ENCODE peak calls at places on chromosomes 5 and 9, in nine cellular contexts. D, N, Z, S, B, G, J, Q and W are unnamed samples.

GRCh38 chr5:15852217-15852616 is 327.4 kb downstream of the MARCHF11 start:
- DNase-seq in D (no peak), N (no peak), Z (no peak), S (no peak), B (no peak), G (no peak), J (no peak), Q (no peak), W (no peak)

GRCh38 chr9:110257097-110257955 is 1.0 kb upstream of the TXN start:
- DNase-seq in D (no peak), N (peak), Z (peak), S (no peak), B (peak), G (peak), J (no peak), Q (peak), W (peak)

GRCh38 chr9:129994947-129995346 is 48.0 kb downstream of the FNBP1 start:
- DNase-seq in D (no peak), N (no peak), Z (no peak), S (no peak), B (no peak), G (no peak), J (no peak), Q (no peak), W (no peak)

GRCh38 chr9:89978185-89978584 is 373.4 kb downstream of the GADD45G start:
- DNase-seq in D (peak), N (no peak), Z (no peak), S (no peak), B (no peak), G (no peak), J (no peak), Q (no peak), W (no peak)

GRCh38 chr5:82045526-82046267 is 73.9 kb downstream of the ATG10 start:
- DNase-seq in D (no peak), N (no peak), Z (no peak), S (no peak), B (peak), G (no peak), J (no peak), Q (no peak), W (no peak)

GRCh38 chr9:27338527-27338903 is 41.6 kb upstream of the EQTN start:
- DNase-seq in D (no peak), N (no peak), Z (no peak), S (no peak), B (no peak), G (no peak), J (no peak), Q (no peak), W (no peak)

GRCh38 chr9:129446828-129447550 is 173.9 kb downstream of the C9orf50 start:
- DNase-seq in D (no peak), N (no peak), Z (no peak), S (no peak), B (no peak), G (no peak), J (peak), Q (no peak), W (no peak)

GRCh38 chr5:16271851-16272250 is 92.3 kb upstream of the MARCHF11 start:
- DNase-seq in D (peak), N (no peak), Z (no peak), S (no peak), B (no peak), G (no peak), J (no peak), Q (no peak), W (no peak)

GRCh38 chr9:123883634-123884033 is 46.3 kb downstream of the DENND1A start:
- DNase-seq in D (no peak), N (no peak), Z (no peak), S (no peak), B (peak), G (no peak), J (no peak), Q (no peak), W (no peak)

GRCh38 chr9:81619353-81620008 is 69.9 kb downstream of the TLE1 start:
- DNase-seq in D (no peak), N (no peak), Z (no peak), S (no peak), B (peak), G (no peak), J (no peak), Q (no peak), W (peak)
- TF ChIP-seq CTCF in D (no peak), N (no peak), Z (no peak), S (no peak), B (no peak), G (no peak), J (no peak), Q (no peak), W (no peak)

GRCh38 chr5:135030691-135031145 is 3.3 kb downstream of the PITX1 start:
- DNase-seq in D (no peak), N (no peak), Z (no peak), S (no peak), B (no peak), G (no peak), J (no peak), Q (no peak), W (no peak)
- H3K4me3 ChIP-seq in D (no peak), N (no peak), Z (peak), S (peak), B (no peak), G (peak), J (peak), Q (peak), W (peak)

GRCh38 chr5:5080790-5081189 is 59.3 kb upstream of the ADAMTS16 start:
- DNase-seq in D (no peak), N (no peak), Z (no peak), S (no peak), B (no peak), G (no peak), J (no peak), Q (no peak), W (no peak)

GRCh38 chr5:5079871-5080270 is 60.3 kb upstream of the ADAMTS16 start:
- DNase-seq in D (no peak), N (no peak), Z (no peak), S (no peak), B (no peak), G (no peak), J (no peak), Q (no peak), W (no peak)

GRCh38 chr5:5077236-5077635 is 62.9 kb upstream of the ADAMTS16 start:
- DNase-seq in D (no peak), N (no peak), Z (no peak), S (no peak), B (no peak), G (no peak), J (no peak), Q (no peak), W (no peak)

GRCh38 chr5:5078009-5078897 is 61.9 kb upstream of the ADAMTS16 start:
- DNase-seq in D (no peak), N (no peak), Z (no peak), S (no peak), B (no peak), G (no peak), J (no peak), Q (no peak), W (no peak)
- TF ChIP-seq CTCF in D (no peak), N (no peak), Z (no peak), S (no peak), B (no peak), G (no peak), J (no peak), Q (no peak), W (no peak)

GRCh38 chr9:116689633-116690032 is 2.5 kb downstream of the TRIM32 start:
- DNase-seq in D (no peak), N (no peak), Z (no peak), S (no peak), B (no peak), G (no peak), J (no peak), Q (no peak), W (no peak)
- H3K4me3 ChIP-seq in D (no peak), N (no peak), Z (no peak), S (peak), B (no peak), G (no peak), J (no peak), Q (no peak), W (no peak)

GRCh38 chr9:91740713-91741112 is 209.3 kb downstream of the ROR2 start:
- DNase-seq in D (no peak), N (peak), Z (no peak), S (peak), B (peak), G (no peak), J (no peak), Q (peak), W (no peak)
- TF ChIP-seq CTCF in D (no peak), N (peak), Z (no peak), S (peak), B (peak), G (no peak), J (no peak), Q (peak), W (no peak)

DNA sequence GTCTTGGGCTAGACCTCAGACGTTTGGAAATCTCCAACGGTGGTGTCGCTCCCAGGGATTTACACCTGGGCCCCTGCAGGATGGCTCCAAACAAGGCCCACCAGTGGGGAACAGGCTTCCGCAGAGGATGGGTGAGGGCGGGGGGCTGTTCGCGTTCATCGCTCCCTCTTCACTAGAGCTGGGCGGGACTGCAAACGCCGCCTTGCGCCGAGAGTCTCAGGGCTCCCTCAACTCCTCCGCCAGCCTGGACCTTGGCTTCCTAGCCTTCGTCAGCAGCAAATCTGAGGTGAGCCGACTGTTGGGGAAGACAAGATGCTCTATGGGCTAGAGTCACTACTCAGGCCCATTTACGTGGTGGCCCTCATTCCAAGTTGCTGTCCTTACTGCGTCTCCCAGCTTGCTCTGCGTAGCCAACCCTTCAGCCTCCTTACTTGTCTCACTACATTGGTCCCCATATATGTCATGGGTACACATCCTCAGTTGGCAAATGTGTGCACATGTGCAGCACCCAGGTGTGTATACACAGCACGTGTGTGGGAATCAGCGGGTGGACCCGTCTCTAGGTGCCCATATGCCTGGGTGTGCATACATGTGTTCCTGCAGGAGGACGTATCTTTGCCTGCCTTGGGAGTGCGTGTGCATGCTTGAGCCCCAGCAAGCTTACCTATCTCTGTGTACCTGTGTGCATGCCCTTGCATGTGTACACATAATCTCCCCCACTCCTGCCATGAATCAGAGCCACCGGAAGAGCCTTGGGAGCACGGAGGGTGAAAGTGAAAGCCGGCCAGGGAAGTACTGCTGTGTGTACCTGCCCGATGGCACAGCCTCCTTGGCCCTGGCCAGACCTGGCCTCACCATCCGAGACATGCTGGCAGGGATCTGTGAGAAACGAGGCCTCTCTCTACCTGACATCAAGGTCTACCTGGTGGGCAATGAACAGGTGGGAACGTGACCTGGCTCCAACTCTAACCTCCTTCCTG is 10.5 kb downstream of the RGS14 start:
- DNase-seq in D (no peak), N (no peak), Z (peak), S (no peak), B (no peak), G (no peak), J (no peak), Q (no peak), W (peak)
- H3K4me3 ChIP-seq in D (no peak), N (no peak), Z (no peak), S (peak), B (no peak), G (no peak), J (no peak), Q (no peak), W (no peak)

GRCh38 chr5:127582723-127583370 is 65.4 kb downstream of the PRRC1 start:
- DNase-seq in D (no peak), N (no peak), Z (no peak), S (no peak), B (no peak), G (no peak), J (no peak), Q (no peak), W (no peak)
- TF ChIP-seq CTCF in D (no peak), N (no peak), Z (no peak), S (no peak), B (no peak), G (no peak), J (no peak), Q (no peak), W (no peak)